ENCODE peak calls at places on chromosomes 6 and 20, in seven cellular contexts. K is left ventricle myocardium superior, H is cardiac fibroblast, X is upper lobe of right lung, S is EH, G is amygdala, B is BE2C. O is an unnamed sample.

GRCh38 chr20:62358171-62358719 is 8.9 kb downstream of the LAMA5 start:
- DNase-seq in K (peak; percentile 70), H (peak; percentile 49), X (no peak), S (no peak), G (no peak), B (peak; percentile 16), O (no peak)

GRCh38 chr20:13611726-13612125 is 27.0 kb downstream of the TASP1 start:
- DNase-seq in K (no peak), H (no peak), X (no peak), S (no peak), G (no peak), B (no peak), O (no peak)

GRCh38 chr6:41338654-41339053 is 3.2 kb downstream of the NCR2 start:
- DNase-seq in K (no peak), H (no peak), X (no peak), S (no peak), G (no peak), B (no peak), O (no peak)

GRCh38 chr6:48765352-48765961 is 654.5 kb upstream of the PTCHD4 start:
- DNase-seq in K (no peak), H (peak; percentile 83), X (no peak), S (peak; percentile 66), G (no peak), B (peak; percentile 45), O (peak; percentile 47)

GRCh38 chr6:165218816-165219215 is 90.6 kb downstream of the C6orf118 start:
- DNase-seq in K (no peak), H (peak; percentile 80), X (no peak), S (no peak), G (no peak), B (no peak), O (no peak)

GRCh38 chr6:48835421-48835958 is 627.6 kb downstream of the MMUT start:
- DNase-seq in K (no peak), H (peak; percentile 46), X (no peak), S (peak; percentile 28), G (no peak), B (no peak), O (no peak)

GRCh38 chr20:41072099-41072798 is 43.6 kb downstream of the TOP1 start:
- DNase-seq in K (no peak), H (peak; percentile 84), X (no peak), S (peak; percentile 94), G (no peak), B (no peak), O (no peak)

GRCh38 chr6:138431276-138432062 is 27.4 kb downstream of the HEBP2 start:
- DNase-seq in K (no peak), H (no peak), X (no peak), S (no peak), G (peak; percentile 10), B (no peak), O (no peak)

GRCh38 chr6:134493789-134494188 is 175.9 kb upstream of the SGK1 start:
- DNase-seq in K (no peak), H (no peak), X (no peak), S (no peak), G (no peak), B (no peak), O (no peak)

GRCh38 chr6:120681204-120681603 is 653.1 kb downstream of the TBC1D32 start:
- DNase-seq in K (no peak), H (no peak), X (no peak), S (no peak), G (no peak), B (peak; percentile 12), O (no peak)

GRCh38 chr6:22231616-22232015 is 65.2 kb downstream of the PRL start:
- DNase-seq in K (no peak), H (no peak), X (no peak), S (peak; percentile 66), G (no peak), B (no peak), O (no peak)

GRCh38 chr20:51639206-51639832 is 96.8 kb upstream of the NFATC2 start:
- DNase-seq in K (peak; percentile 70), H (peak; percentile 82), X (no peak), S (peak; percentile 65), G (no peak), B (peak; percentile 78), O (peak; percentile 82)

GRCh38 chr6:148203970-148204369 is 138.7 kb upstream of the SASH1 start:
- DNase-seq in K (no peak), H (peak; percentile 69), X (no peak), S (peak; percentile 68), G (no peak), B (no peak), O (no peak)

GRCh38 chr6:158011980-158012566 is 30.4 kb downstream of the SYNJ2 start:
- DNase-seq in K (no peak), H (no peak), X (peak; percentile 22), S (no peak), G (no peak), B (no peak), O (no peak)

GRCh38 chr6:130997061-130997753 is 65.8 kb downstream of the EPB41L2 start:
- DNase-seq in K (no peak), H (peak; percentile 60), X (no peak), S (peak; percentile 80), G (no peak), B (no peak), O (no peak)

GRCh38 chr20:44235702-44236101 is 11.4 kb upstream of the GDAP1L1 start:
- DNase-seq in K (no peak), H (no peak), X (no peak), S (no peak), G (no peak), B (no peak), O (no peak)

O was measured in testis.